ENCODE peak calls at places on chromosome 16, in ten cellular contexts. Z is gastrocnemius medialis, Q is GM20000, G is lower leg skin, C is osteocyte, H is AG04450, B is H54, D is fibroblast of the conjunctiva, R is T-helper 2 cell, J is OCI-LY7. W is an unnamed sample.

GRCh38 chr16:11224096-11224893 is 31.7 kb downstream of the SOCS1 start:
- DNase-seq in H (no peak), Z (peak), D (no peak), B (no peak), J (peak), R (peak), Q (peak), C (no peak), G (peak), W (no peak)

GRCh38 chr16:21727344-21727743 is 63.6 kb downstream of the OTOA start:
- DNase-seq in Q (no peak), D (no peak), J (no peak), B (no peak), Z (no peak), R (no peak), H (no peak), C (no peak), G (no peak), W (no peak)

GRCh38 chr16:85839681-85840240 is 40.3 kb downstream of the COX4I1 start:
- DNase-seq in D (no peak), Z (no peak), J (no peak), H (no peak), Q (no peak), G (no peak), R (no peak), B (no peak), C (no peak), W (no peak)

GRCh38 chr16:65229191-65229662 is 107.4 kb upstream of the CDH11 start:
- DNase-seq in J (no peak), Z (no peak), B (no peak), R (no peak), G (no peak), C (no peak), D (no peak), Q (no peak), H (peak), W (no peak)

GRCh38 chr16:79076039-79076767 is 524.3 kb downstream of the MAF start:
- DNase-seq in R (no peak), J (no peak), B (no peak), H (no peak), D (no peak), Q (no peak), C (no peak), Z (no peak), G (no peak), W (no peak)

GRCh38 chr16:83802135-83802534 is 5.6 kb upstream of the HSBP1 start:
- DNase-seq in R (no peak), Q (no peak), G (no peak), J (no peak), B (no peak), C (no peak), H (peak), Z (no peak), D (peak), W (no peak)

GRCh38 chr16:67613808-67614207 is 31.1 kb upstream of the CARMIL2 start:
- DNase-seq in D (no peak), Q (no peak), H (no peak), B (no peak), G (no peak), J (peak), R (no peak), Z (no peak), C (no peak), W (no peak)

GRCh38 chr16:76241735-76242134 is 35.5 kb upstream of the CNTNAP4 start:
- DNase-seq in J (no peak), B (no peak), Q (no peak), H (no peak), R (no peak), C (no peak), G (no peak), Z (no peak), D (no peak), W (no peak)

GRCh38 chr16:86224629-86225028 is 285.7 kb upstream of the FOXF1 start:
- DNase-seq in H (no peak), G (no peak), J (no peak), R (no peak), B (no peak), C (no peak), Z (no peak), D (no peak), Q (no peak), W (no peak)

GRCh38 chr16:57372372-57373116 is at the start of gene CX3CL1:
- DNase-seq in C (no peak), Z (no peak), Q (no peak), H (no peak), B (no peak), D (no peak), R (no peak), J (no peak), G (peak), W (no peak)

GRCh38 chr16:10180771-10181163 is 1.5 kb downstream of the GRIN2A start:
- DNase-seq in D (no peak), J (peak), H (no peak), B (no peak), C (no peak), Z (no peak), R (no peak), Q (peak), G (no peak), W (no peak)

GRCh38 chr16:56513972-56514371 is 5.9 kb downstream of the BBS2 start:
- DNase-seq in H (peak), J (peak), B (peak), Q (peak), C (no peak), Z (peak), R (peak), G (peak), D (peak), W (no peak)

GRCh38 chr16:12021578-12022265 is 45.2 kb downstream of the SNX29 start:
- DNase-seq in G (no peak), Q (no peak), Z (no peak), B (no peak), R (no peak), J (no peak), D (no peak), C (no peak), H (no peak), W (no peak)

GRCh38 chr16:75534560-75535205 is 1.2 kb downstream of the CHST5 start:
- DNase-seq in J (no peak), C (no peak), R (no peak), Q (no peak), G (no peak), Z (no peak), D (no peak), B (no peak), H (no peak), W (no peak)

GRCh38 chr16:84024854-84025253 is 17.7 kb downstream of the SLC38A8 start:
- DNase-seq in Q (no peak), D (peak), R (no peak), C (no peak), Z (no peak), J (no peak), G (peak), H (no peak), B (peak), W (no peak)

GRCh38 chr16:3655030-3655790 is 719 bp downstream of the DNASE1 start:
- DNase-seq in C (no peak), J (no peak), R (no peak), Q (no peak), G (no peak), Z (peak), B (no peak), D (no peak), H (no peak), W (no peak)

W was measured in vagina.